ENCODE peak calls at places on chromosome 17, in nine cellular contexts. L is NCI-H510A, B is upper lobe of right lung, V is T-helper 2 cell, J is T-helper 22 cell, K is MM.1S, E is epithelial cell of esophagus, Y is T47D, D is kidney glomerular epithelial cell. P is an unnamed sample.

GRCh38 chr17:64074704-64075484 is 54.5 kb upstream of the ICAM2 start:
- DNase-seq in D (peak), B (no peak), E (peak), J (no peak), K (no peak), Y (no peak), L (no peak), V (no peak), P (no peak)

GRCh38 chr17:77666881-77667395 is 291.6 kb upstream of the TNRC6C start:
- DNase-seq in V (peak), J (peak), K (peak), E (no peak), D (no peak), B (peak), L (no peak), Y (no peak), P (no peak)

GRCh38 chr17:77247048-77247541 is 106.3 kb downstream of the SEC14L1 start:
- DNase-seq in B (peak), Y (peak), L (peak), E (peak), J (peak), K (peak), D (peak), V (peak), P (peak)

GRCh38 chr17:61157246-61157887 is 242.3 kb upstream of the TBX2 start:
- DNase-seq in Y (peak), E (peak), D (no peak), V (no peak), J (no peak), K (no peak), B (no peak), L (no peak), P (peak)

GRCh38 chr17:76497979-76498885 is 3.0 kb downstream of the RHBDF2 start:
- DNase-seq in B (peak), L (no peak), D (peak), V (peak), Y (peak), K (no peak), J (no peak), E (peak), P (no peak)

GRCh38 chr17:62950067-62950466 is 16.0 kb upstream of the TANC2 start:
- DNase-seq in V (no peak), J (no peak), D (no peak), E (peak), K (no peak), L (no peak), B (no peak), Y (peak), P (no peak)

GRCh38 chr17:38587193-38587592 is 18.6 kb downstream of the SRCIN1 start:
- DNase-seq in Y (no peak), E (no peak), V (no peak), D (no peak), K (no peak), B (no peak), J (no peak), L (no peak), P (no peak)

GRCh38 chr17:75350706-75351105 is 54.8 kb downstream of the GRB2 start:
- DNase-seq in V (no peak), Y (no peak), B (no peak), L (no peak), E (no peak), D (no peak), K (no peak), J (no peak), P (no peak)

GRCh38 chr17:69404398-69404797 is 10.1 kb upstream of the MAP2K6 start:
- DNase-seq in D (no peak), B (no peak), Y (no peak), E (peak), J (no peak), L (no peak), K (no peak), V (no peak), P (no peak)

GRCh38 chr17:82216301-82217119 is 3.9 kb upstream of the CCDC57 start:
- DNase-seq in V (peak), L (no peak), E (peak), B (peak), K (peak), Y (peak), J (peak), D (no peak), P (peak)

GRCh38 chr17:78707016-78707415 is 75.1 kb downstream of the CYTH1 start:
- DNase-seq in J (no peak), B (no peak), L (no peak), Y (no peak), D (peak), V (no peak), K (no peak), E (peak), P (no peak)

GRCh38 chr17:72426948-72427760 is 306.3 kb downstream of the SOX9 start:
- DNase-seq in L (peak), E (no peak), D (no peak), J (no peak), K (no peak), V (no peak), Y (no peak), B (no peak), P (no peak)

GRCh38 chr17:78159575-78160158 is 8.7 kb upstream of the SYNGR2 start:
- DNase-seq in V (no peak), D (no peak), B (no peak), J (no peak), E (peak), L (no peak), Y (no peak), K (no peak), P (peak)

GRCh38 chr17:164536-165235 is 16.8 kb downstream of the DOC2B start:
- DNase-seq in K (no peak), V (no peak), J (no peak), L (no peak), Y (peak), D (peak), B (peak), E (no peak), P (no peak)

GRCh38 chr17:78486228-78486802 is 90.9 kb downstream of the DNAH17 start:
- DNase-seq in L (no peak), K (no peak), Y (no peak), B (no peak), J (no peak), V (no peak), D (no peak), E (no peak), P (no peak)

GRCh38 chr17:33178641-33179040 is 114.5 kb downstream of the ASIC2 start:
- DNase-seq in L (no peak), Y (no peak), B (no peak), J (no peak), V (no peak), D (no peak), K (no peak), E (peak), P (no peak)

GRCh38 chr17:44005527-44005864 is 1.1 kb downstream of the NAGS start:
- DNase-seq in L (no peak), E (no peak), B (no peak), Y (no peak), K (no peak), V (no peak), D (no peak), J (no peak), P (no peak)

GRCh38 chr17:10171057-10171456 is 27.3 kb downstream of the GAS7 start:
- DNase-seq in D (no peak), L (no peak), V (no peak), B (no peak), Y (no peak), J (no peak), K (no peak), E (no peak), P (no peak)

GRCh38 chr17:28406478-28406824 is 439 bp upstream of the SLC46A1 start:
- DNase-seq in K (no peak), Y (no peak), D (no peak), E (no peak), V (no peak), J (no peak), L (peak), B (peak), P (no peak)

GRCh38 chr17:62703776-62704380 is 76.4 kb downstream of the MRC2 start:
- DNase-seq in Y (peak), V (peak), K (peak), J (peak), E (peak), L (peak), B (peak), D (peak), P (peak)

GRCh38 chr17:19321481-19322128 is 40.9 kb downstream of the B9D1 start:
- DNase-seq in E (no peak), J (no peak), B (peak), L (no peak), V (no peak), Y (no peak), D (no peak), K (no peak), P (no peak)

GRCh38 chr17:79930077-79930785 is 91.0 kb upstream of the CBX4 start:
- DNase-seq in L (no peak), J (no peak), E (no peak), D (no peak), B (no peak), Y (peak), K (no peak), V (no peak), P (no peak)

GRCh38 chr17:53722407-53722806 is 100.3 kb upstream of the KIF2B start:
- DNase-seq in K (no peak), Y (no peak), J (no peak), V (no peak), B (no peak), L (no peak), E (peak), D (peak), P (no peak)

GRCh38 chr17:43644081-43644480 is 17.6 kb downstream of the MEOX1 start:
- DNase-seq in K (no peak), L (no peak), J (no peak), Y (no peak), V (no peak), D (no peak), B (no peak), E (peak), P (no peak)

P was measured in erythroblast.